ENCODE peak calls at places on chromosomes 7 and 10, in five cellular contexts. K is midbrain, T is HS-5, I is fibroblast of lung, Z is HCEC 1CT. E is an unnamed sample.

GRCh38 chr10:94626476-94626875 is 57.1 kb upstream of the CYP2C18 start:
- DNase-seq in K (no peak), T (no peak), I (peak), Z (peak), E (no peak)

GRCh38 chr7:132319481-132319880 is 256.8 kb downstream of the PLXNA4 start:
- DNase-seq in K (no peak), T (no peak), I (no peak), Z (no peak), E (no peak)

GRCh38 chr10:60282771-60283353 is 106.8 kb downstream of the ANK3 start:
- DNase-seq in K (peak), T (peak), I (peak), Z (peak), E (peak)

GRCh38 chr10:93065675-93066543 is 5.3 kb downstream of the CYP26C1 start:
- DNase-seq in K (no peak), T (no peak), I (no peak), Z (no peak), E (no peak)

GRCh38 chr10:37855691-37856090 is 1.7 kb downstream of the ZNF248 start:
- DNase-seq in K (no peak), T (no peak), I (no peak), Z (no peak), E (no peak)

GRCh38 chr10:132560248-132560731 is 22.7 kb downstream of the INPP5A start:
- DNase-seq in K (no peak), T (no peak), I (no peak), Z (no peak), E (no peak)

GRCh38 chr7:34061175-34061574 is 155.8 kb downstream of the BMPER start:
- DNase-seq in K (no peak), T (peak), I (peak), Z (peak), E (peak)

GRCh38 chr7:17599733-17600685 is 301.6 kb downstream of the AHR start:
- DNase-seq in K (no peak), T (peak), I (peak), Z (peak), E (peak)

GRCh38 chr10:97683556-97684357 is 3.3 kb downstream of the AVPI1 start:
- DNase-seq in K (peak), T (no peak), I (peak), Z (peak), E (peak)

GRCh38 chr10:99917963-99918825 is 91.6 kb downstream of the DNMBP start:
- DNase-seq in K (peak), T (no peak), I (peak), Z (no peak), E (peak)

GRCh38 chr7:101947899-101948298 is 130.5 kb downstream of the CUX1 start:
- DNase-seq in K (no peak), T (no peak), I (peak), Z (no peak), E (no peak)

GRCh38 chr10:72308320-72308987 is 34.7 kb downstream of the DDIT4 start:
- DNase-seq in K (no peak), T (peak), I (peak), Z (peak), E (peak)

GRCh38 chr7:3194501-3195141 is 106.4 kb upstream of the SDK1 start:
- DNase-seq in K (no peak), T (peak), I (peak), Z (peak), E (no peak)

GRCh38 chr7:27242580-27243339 is at the start of gene EVX1:
- DNase-seq in K (no peak), T (no peak), I (no peak), Z (no peak), E (no peak)

GRCh38 chr7:11865671-11866070 is 33.7 kb upstream of the THSD7A start:
- DNase-seq in K (no peak), T (no peak), I (no peak), Z (no peak), E (no peak)

GRCh38 chr7:112421666-112422486 is 28.4 kb upstream of the IFRD1 start:
- DNase-seq in K (no peak), T (no peak), I (no peak), Z (no peak), E (no peak)

GRCh38 chr7:80379034-80379433 is 132.8 kb downstream of the GNAT3 start:
- DNase-seq in K (no peak), T (no peak), I (peak), Z (peak), E (peak)

GRCh38 chr7:7732566-7733290 is 14.3 kb upstream of the RPA3 start:
- DNase-seq in K (no peak), T (no peak), I (peak), Z (peak), E (peak)

GRCh38 chr7:116075351-116076145 is 45.0 kb upstream of the TFEC start:
- DNase-seq in K (no peak), T (no peak), I (no peak), Z (no peak), E (no peak)

GRCh38 chr7:107940951-107941350 is 50.0 kb downstream of the DLD start:
- DNase-seq in K (no peak), T (no peak), I (no peak), Z (no peak), E (no peak)

GRCh38 chr10:77117501-77117900 is 520.1 kb downstream of the KCNMA1 start:
- DNase-seq in K (no peak), T (no peak), I (no peak), Z (no peak), E (no peak)

GRCh38 chr7:66542528-66543373 is 85.9 kb upstream of the KCTD7 start:
- DNase-seq in K (no peak), T (no peak), I (peak), Z (peak), E (no peak)

GRCh38 chr7:140389445-140389844 is 8.9 kb downstream of the SLC37A3 start:
- DNase-seq in K (no peak), T (no peak), I (no peak), Z (no peak), E (no peak)

GRCh38 chr10:95675403-95676116 is 18.2 kb downstream of the TCTN3 start:
- DNase-seq in K (no peak), T (no peak), I (no peak), Z (no peak), E (no peak)

E was measured in HFFc6.